ENCODE peak calls at places on chromosomes 2 and 18, in five cellular contexts. E is cardiac septum, V is heart left ventricle, T is islet precursor cell, G is H4. O is an unnamed sample.

GRCh38 chr2:158191076-158191566 is 89.4 kb downstream of the UPP2 start:
- DNase-seq in E (no peak), V (no peak), T (no peak), G (peak), O (no peak)

GRCh38 chr2:170716851-170717598 is 1.9 kb downstream of the SP5 start:
- DNase-seq in E (no peak), V (peak), T (peak), G (no peak), O (peak)

GRCh38 chr18:2442726-2443275 is 128.5 kb downstream of the METTL4 start:
- DNase-seq in E (no peak), V (no peak), T (no peak), G (no peak), O (no peak)

GRCh38 chr2:39725401-39725800 is 53.7 kb downstream of the THUMPD2 start:
- DNase-seq in E (no peak), V (no peak), T (no peak), G (no peak), O (no peak)

GRCh38 chr2:127047054-127047453 is 59.9 kb downstream of the BIN1 start:
- DNase-seq in E (peak), V (no peak), T (peak), G (no peak), O (no peak)

GRCh38 chr18:50454379-50455005 is 79.6 kb downstream of the SKA1 start:
- DNase-seq in E (no peak), V (no peak), T (peak), G (no peak), O (no peak)

GRCh38 chr2:104863585-104864279 is 9.8 kb downstream of the POU3F3 start:
- DNase-seq in E (no peak), V (no peak), T (no peak), G (no peak), O (no peak)

GRCh38 chr2:88321614-88322248 is 130.8 kb downstream of the FOXI3 start:
- DNase-seq in E (no peak), V (no peak), T (peak), G (no peak), O (no peak)

GRCh38 chr2:98634406-98635092 is 26.2 kb downstream of the UNC50 start:
- DNase-seq in E (no peak), V (no peak), T (peak), G (peak), O (no peak)

GRCh38 chr18:12686100-12686499 is 16.4 kb downstream of the CEP76 start:
- DNase-seq in E (no peak), V (no peak), T (no peak), G (peak), O (no peak)

GRCh38 chr18:400466-400865 is 100.0 kb downstream of the COLEC12 start:
- DNase-seq in E (no peak), V (no peak), T (no peak), G (peak), O (no peak)

GRCh38 chr2:28348149-28348567 is 44.5 kb upstream of the FOSL2 start:
- DNase-seq in E (no peak), V (no peak), T (no peak), G (no peak), O (peak)

GRCh38 chr2:10097352-10098148 is 17.3 kb upstream of the CYS1 start:
- DNase-seq in E (peak), V (peak), T (peak), G (peak), O (peak)

GRCh38 chr2:208359632-208359986 is 47.0 kb upstream of the PTH2R start:
- DNase-seq in E (no peak), V (no peak), T (peak), G (no peak), O (no peak)

GRCh38 chr18:8699126-8699525 is 6.2 kb upstream of the MTCL1 start:
- DNase-seq in E (no peak), V (no peak), T (no peak), G (no peak), O (no peak)

GRCh38 chr2:46954951-46955571 is 39.5 kb upstream of the MCFD2 start:
- DNase-seq in E (no peak), V (peak), T (peak), G (peak), O (peak)

GRCh38 chr18:77133920-77134496 is 1.4 kb upstream of the MBP start:
- DNase-seq in E (no peak), V (peak), T (no peak), G (no peak), O (peak)

GRCh38 chr18:57084331-57085298 is 62.3 kb upstream of the BOD1L2 start:
- DNase-seq in E (no peak), V (no peak), T (no peak), G (no peak), O (no peak)

GRCh38 chr2:17752892-17753802 is 463 bp downstream of the SMC6 start:
- DNase-seq in E (peak), V (peak), T (peak), G (peak), O (no peak)

GRCh38 chr2:224668123-224668909 is 47.8 kb downstream of the CCDC195 start:
- DNase-seq in E (no peak), V (no peak), T (no peak), G (no peak), O (no peak)

GRCh38 chr18:48037481-48038271 is 107.2 kb upstream of the SMAD2 start:
- DNase-seq in E (peak), V (peak), T (peak), G (no peak), O (peak)

GRCh38 chr18:72866572-72866900 is 1.3 kb downstream of the NETO1 start:
- DNase-seq in E (no peak), V (no peak), T (no peak), G (no peak), O (peak)

GRCh38 chr2:101638156-101638809 is 59.2 kb upstream of the MAP4K4 start:
- DNase-seq in E (no peak), V (no peak), T (no peak), G (no peak), O (no peak)

GRCh38 chr18:47345291-47345690 is 93.8 kb upstream of the SKOR2 start:
- DNase-seq in E (no peak), V (no peak), T (no peak), G (no peak), O (no peak)

GRCh38 chr2:26460613-26461031 is 17.3 kb downstream of the OTOF start:
- DNase-seq in E (peak), V (no peak), T (peak), G (no peak), O (peak)

GRCh38 chr2:41344529-41344928 is 703.3 kb upstream of the PKDCC start:
- DNase-seq in E (no peak), V (no peak), T (no peak), G (no peak), O (no peak)

GRCh38 chr18:75546964-75547363 is 119.5 kb upstream of the SMIM21 start:
- DNase-seq in E (no peak), V (no peak), T (no peak), G (no peak), O (no peak)

GRCh38 chr2:173884403-173884802 is 80.8 kb downstream of the SP3 start:
- DNase-seq in E (no peak), V (peak), T (no peak), G (peak), O (peak)

GRCh38 chr18:37107748-37108522 is 279.0 kb downstream of the KIAA1328 start:
- DNase-seq in E (no peak), V (no peak), T (no peak), G (no peak), O (no peak)

GRCh38 chr2:51969349-51969748 is 937.4 kb upstream of the NRXN1 start:
- DNase-seq in E (no peak), V (no peak), T (no peak), G (no peak), O (no peak)